ENCODE peak calls at places on chromosomes 11 and 22, in nine cellular contexts. B, U, R, L, I, Q, P, W and H are unnamed samples.

GRCh38 chr22:39349506-39349966 is 255 bp upstream of the SYNGR1 start:
- DNase-seq in B (peak; percentile 77), U (no peak), R (no peak), L (peak; percentile 27), I (peak; percentile 59), Q (peak; percentile 53), P (no peak), W (peak; percentile 24), H (peak; percentile 37)

GRCh38 chr11:65415499-65416340 is 6.9 kb upstream of the NEAT1 start:
- DNase-seq in B (peak; percentile 26), U (no peak), R (peak; percentile 83), L (no peak), I (no peak), Q (peak; percentile 29), P (no peak), W (no peak), H (no peak)

GRCh38 chr11:83956119-83956697 is 670.0 kb upstream of the CCDC90B start:
- DNase-seq in B (no peak), U (no peak), R (no peak), L (no peak), I (no peak), Q (no peak), P (no peak), W (no peak), H (no peak)

GRCh38 chr22:50118557-50119168 is 28.9 kb downstream of the MOV10L1 start:
- DNase-seq in B (no peak), U (peak; percentile 99), R (peak; percentile 37), L (no peak), I (no peak), Q (no peak), P (peak; percentile 93), W (peak; percentile 99), H (no peak)

GRCh38 chr11:109957000-109957399 is 136.2 kb upstream of the ZC3H12C start:
- DNase-seq in B (no peak), U (no peak), R (no peak), L (no peak), I (no peak), Q (no peak), P (no peak), W (no peak), H (no peak)

GRCh38 chr22:19852177-19852781 is 2.4 kb downstream of the GNB1L start:
- DNase-seq in B (no peak), U (no peak), R (no peak), L (no peak), I (no peak), Q (peak; percentile 23), P (no peak), W (no peak), H (no peak)

GRCh38 chr11:18927550-18928322 is 11.5 kb downstream of the MRGPRX1 start:
- DNase-seq in B (no peak), U (no peak), R (no peak), L (no peak), I (no peak), Q (no peak), P (no peak), W (no peak), H (no peak)

GRCh38 chr11:19087658-19088057 is 27.1 kb upstream of the MRGPRX2 start:
- DNase-seq in B (no peak), U (peak; percentile 69), R (no peak), L (no peak), I (no peak), Q (no peak), P (peak; percentile 85), W (peak; percentile 91), H (no peak)

GRCh38 chr22:27336151-27337090 is 465.1 kb downstream of the MN1 start:
- DNase-seq in B (no peak), U (no peak), R (no peak), L (no peak), I (no peak), Q (no peak), P (no peak), W (peak; percentile 93), H (no peak)

GRCh38 chr22:35102663-35103062 is 36.7 kb downstream of the ISX start:
- DNase-seq in B (peak; percentile 40), U (peak; percentile 11), R (peak; percentile 58), L (no peak), I (no peak), Q (no peak), P (no peak), W (peak; percentile 1), H (no peak)

GRCh38 chr22:46067159-46068111 is 82.9 kb upstream of the PPARA start:
- DNase-seq in B (no peak), U (no peak), R (peak; percentile 78), L (peak; percentile 16), I (no peak), Q (no peak), P (peak; percentile 63), W (peak; percentile 56), H (no peak)

GRCh38 chr11:2207773-2208621 is 36.4 kb upstream of the TH start:
- DNase-seq in B (no peak), U (no peak), R (peak; percentile 79), L (peak; percentile 6), I (no peak), Q (no peak), P (no peak), W (no peak), H (peak; percentile 6)

GRCh38 chr22:19815093-19815822 is 39.4 kb downstream of the GNB1L start:
- DNase-seq in B (no peak), U (no peak), R (peak; percentile 72), L (no peak), I (peak; percentile 19), Q (no peak), P (no peak), W (no peak), H (peak; percentile 9)

GRCh38 chr11:66081505-66081904 is 11.4 kb downstream of the PACS1 start:
- DNase-seq in B (peak; percentile 51), U (peak; percentile 50), R (peak; percentile 93), L (peak; percentile 29), I (peak; percentile 85), Q (peak; percentile 25), P (peak; percentile 40), W (peak; percentile 42), H (peak; percentile 62)

DNA sequence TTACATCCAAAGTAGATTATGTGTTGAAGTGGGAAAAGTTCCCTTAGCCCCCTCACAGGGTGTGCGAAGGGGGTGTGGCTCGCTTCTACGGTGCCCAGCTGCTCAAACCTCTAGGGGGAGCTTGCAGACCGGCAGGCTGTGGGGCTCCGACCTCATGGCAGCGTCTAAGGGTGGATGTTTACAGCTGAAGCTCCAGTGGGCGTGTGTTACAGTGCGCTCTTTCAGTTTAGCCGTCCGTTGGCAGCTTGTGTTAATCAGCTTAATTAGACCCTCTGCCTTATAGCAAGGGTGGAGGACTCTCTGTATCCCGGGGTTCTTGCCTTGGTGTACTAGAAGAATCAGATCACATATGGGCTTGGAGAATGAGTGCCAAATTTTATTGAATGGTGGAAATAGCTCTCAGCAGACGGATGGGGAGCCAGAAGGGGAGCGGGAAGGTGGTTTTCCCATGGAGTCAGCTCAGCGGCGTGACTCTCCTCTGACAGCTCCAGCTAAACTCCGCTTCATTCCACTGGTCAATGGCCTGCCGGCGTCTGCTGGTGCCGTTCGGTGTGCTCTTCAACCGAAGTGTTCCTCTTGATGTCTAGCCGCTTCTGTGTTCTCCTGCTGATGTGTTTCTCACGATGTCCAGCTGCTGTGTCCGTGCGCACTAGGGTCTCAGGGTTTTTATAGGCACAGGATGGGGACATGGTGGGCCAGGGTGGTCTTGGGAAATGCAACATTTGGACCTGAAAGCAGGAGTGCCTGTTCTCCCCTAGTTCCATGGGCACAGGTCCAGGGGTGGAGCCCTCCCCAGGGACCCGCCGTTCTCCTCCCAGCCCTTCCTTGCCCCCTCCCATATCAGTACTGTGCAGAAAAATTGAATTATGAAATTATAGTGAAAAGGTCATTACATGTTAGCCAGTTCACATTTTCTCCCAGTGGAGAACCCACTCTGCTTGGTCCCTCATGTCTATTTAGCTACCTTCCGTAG is 28.6 kb upstream of the OR10G7 start:
- DNase-seq in B (no peak), U (peak; percentile 77), R (no peak), L (peak; percentile 33), I (no peak), Q (no peak), P (peak; percentile 65), W (peak; percentile 54), H (no peak)
- TF ChIP-seq CTCF in B (peak; percentile 59), U (peak; percentile 89), R (no peak), L (peak; percentile 30), I (no peak), Q (peak; percentile 37), P (peak; percentile 77), W (peak; percentile 80), H (no peak)

GRCh38 chr11:128520206-128520885 is 67.0 kb downstream of the ETS1 start:
- DNase-seq in B (no peak), U (no peak), R (no peak), L (no peak), I (no peak), Q (no peak), P (peak; percentile 54), W (no peak), H (no peak)
- TF ChIP-seq CTCF in B (no peak), U (peak; percentile 17), R (no peak), L (no peak), I (peak; percentile 18), Q (no peak), P (peak; percentile 15), W (no peak), H (no peak)

GRCh38 chr11:96155627-96156378 is 187.2 kb downstream of the MAML2 start:
- DNase-seq in B (peak; percentile 61), U (peak; percentile 100), R (peak; percentile 90), L (peak; percentile 35), I (no peak), Q (peak; percentile 81), P (peak; percentile 98), W (peak; percentile 98), H (no peak)
- TF ChIP-seq CTCF in B (peak; percentile 18), U (peak; percentile 55), R (no peak), L (no peak), I (no peak), Q (no peak), P (peak; percentile 36), W (peak; percentile 42), H (no peak)

GRCh38 chr11:64225608-64226506 is at the start of the genes NUDT22 and TRPT1:
- DNase-seq in B (peak; percentile 96), U (peak; percentile 80), R (peak; percentile 99), L (peak; percentile 93), I (peak; percentile 96), Q (peak; percentile 90), P (peak; percentile 74), W (peak; percentile 72), H (peak; percentile 93)
- TF ChIP-seq CTCF in B (no peak), U (peak; percentile 45), R (no peak), L (no peak), I (peak; percentile 58), Q (peak; percentile 18), P (peak; percentile 35), W (peak; percentile 24), H (peak; percentile 62)

DNA sequence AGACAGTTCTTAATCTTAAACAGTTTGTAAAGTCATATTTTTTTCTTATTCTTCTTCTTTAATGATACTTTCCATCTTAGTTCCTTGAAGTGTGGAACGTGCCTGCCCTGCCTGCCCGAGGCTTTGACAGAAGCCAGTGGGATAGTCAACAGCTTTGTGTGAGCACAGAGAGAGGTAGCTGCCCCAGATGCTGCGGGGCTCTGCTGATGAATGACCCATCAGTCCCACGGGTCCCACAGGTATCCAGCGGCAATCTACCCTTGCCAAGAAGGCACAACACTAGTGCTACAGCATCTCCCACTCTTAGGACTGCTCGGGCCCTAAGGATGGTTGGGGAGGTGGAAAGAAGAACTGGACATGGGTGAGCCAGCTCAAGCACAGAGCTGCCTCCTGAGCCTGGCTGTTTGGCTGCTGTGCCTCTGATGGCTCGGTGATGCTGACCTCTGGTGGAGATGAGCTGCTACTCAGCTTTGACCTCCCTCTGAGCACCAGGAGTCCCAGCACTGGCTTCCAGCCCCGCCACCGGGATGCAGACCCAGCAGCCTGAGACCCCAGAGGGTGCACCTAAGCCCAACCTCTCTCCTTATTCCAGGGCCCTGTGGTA is 11.8 kb upstream of the APLNR start:
- DNase-seq in B (no peak), U (peak; percentile 70), R (peak; percentile 92), L (peak; percentile 33), I (no peak), Q (peak; percentile 48), P (peak; percentile 80), W (peak; percentile 50), H (no peak)
- TF ChIP-seq CTCF in B (peak; percentile 34), U (peak; percentile 67), R (no peak), L (peak; percentile 22), I (no peak), Q (peak; percentile 63), P (peak; percentile 82), W (peak; percentile 88), H (no peak)